ENCODE peak calls at places on chromosomes 7 and 10, in eight cellular contexts. One of them, this sample, is unnamed.

GRCh38 chr10:9140373-9140772 is 1085.9 kb downstream of the GATA3 start:
- DNase-seq in IMR-90: no peak
- DNase-seq in A549: no peak
- DNase-seq in uterus: no peak
- DNase-seq in heart left ventricle: no peak
- DNase-seq in upper lobe of left lung: no peak
- DNase-seq in vagina: no peak
- DNase-seq in body of pancreas: no peak
- DNase-seq in this sample: no peak

GRCh38 chr10:38159007-38159406 is 64.9 kb downstream of the ZNF37A start:
- DNase-seq in IMR-90: no peak
- DNase-seq in A549: no peak
- DNase-seq in uterus: no peak
- DNase-seq in heart left ventricle: no peak
- DNase-seq in upper lobe of left lung: no peak
- DNase-seq in vagina: no peak
- DNase-seq in body of pancreas: no peak
- DNase-seq in this sample: no peak

GRCh38 chr10:105585215-105585614 is 944.1 kb downstream of the SORCS3 start:
- DNase-seq in IMR-90: no peak
- DNase-seq in A549: no peak
- DNase-seq in uterus: no peak
- DNase-seq in heart left ventricle: no peak
- DNase-seq in upper lobe of left lung: no peak
- DNase-seq in vagina: no peak
- DNase-seq in body of pancreas: no peak
- DNase-seq in this sample: no peak

GRCh38 chr7:8282162-8282561 is 20.2 kb upstream of the ICA1 start:
- DNase-seq in IMR-90: no peak
- DNase-seq in A549: no peak
- DNase-seq in uterus: no peak
- DNase-seq in heart left ventricle: peak
- DNase-seq in upper lobe of left lung: no peak
- DNase-seq in vagina: no peak
- DNase-seq in body of pancreas: no peak
- DNase-seq in this sample: no peak

GRCh38 chr7:139482662-139483466 is 609 bp downstream of the KLRG2 start:
- DNase-seq in IMR-90: no peak
- DNase-seq in A549: peak
- DNase-seq in uterus: no peak
- DNase-seq in heart left ventricle: no peak
- DNase-seq in upper lobe of left lung: no peak
- DNase-seq in vagina: no peak
- DNase-seq in body of pancreas: peak
- DNase-seq in this sample: peak

GRCh38 chr7:99380032-99380822 is 5.7 kb downstream of the ARPC1B start:
- DNase-seq in IMR-90: peak
- DNase-seq in A549: no peak
- DNase-seq in uterus: no peak
- DNase-seq in heart left ventricle: peak
- DNase-seq in upper lobe of left lung: peak
- DNase-seq in vagina: no peak
- DNase-seq in body of pancreas: no peak
- DNase-seq in this sample: peak

GRCh38 chr7:39951156-39951942 is 1.3 kb downstream of the CDK13 start:
- DNase-seq in IMR-90: peak
- DNase-seq in A549: peak
- DNase-seq in uterus: peak
- DNase-seq in heart left ventricle: peak
- DNase-seq in upper lobe of left lung: peak
- DNase-seq in vagina: no peak
- DNase-seq in body of pancreas: peak
- DNase-seq in this sample: peak

GRCh38 chr7:28081016-28081415 is 99.6 kb downstream of the JAZF1 start:
- DNase-seq in IMR-90: no peak
- DNase-seq in A549: no peak
- DNase-seq in uterus: peak
- DNase-seq in heart left ventricle: peak
- DNase-seq in upper lobe of left lung: peak
- DNase-seq in vagina: no peak
- DNase-seq in body of pancreas: no peak
- DNase-seq in this sample: no peak

DNA sequence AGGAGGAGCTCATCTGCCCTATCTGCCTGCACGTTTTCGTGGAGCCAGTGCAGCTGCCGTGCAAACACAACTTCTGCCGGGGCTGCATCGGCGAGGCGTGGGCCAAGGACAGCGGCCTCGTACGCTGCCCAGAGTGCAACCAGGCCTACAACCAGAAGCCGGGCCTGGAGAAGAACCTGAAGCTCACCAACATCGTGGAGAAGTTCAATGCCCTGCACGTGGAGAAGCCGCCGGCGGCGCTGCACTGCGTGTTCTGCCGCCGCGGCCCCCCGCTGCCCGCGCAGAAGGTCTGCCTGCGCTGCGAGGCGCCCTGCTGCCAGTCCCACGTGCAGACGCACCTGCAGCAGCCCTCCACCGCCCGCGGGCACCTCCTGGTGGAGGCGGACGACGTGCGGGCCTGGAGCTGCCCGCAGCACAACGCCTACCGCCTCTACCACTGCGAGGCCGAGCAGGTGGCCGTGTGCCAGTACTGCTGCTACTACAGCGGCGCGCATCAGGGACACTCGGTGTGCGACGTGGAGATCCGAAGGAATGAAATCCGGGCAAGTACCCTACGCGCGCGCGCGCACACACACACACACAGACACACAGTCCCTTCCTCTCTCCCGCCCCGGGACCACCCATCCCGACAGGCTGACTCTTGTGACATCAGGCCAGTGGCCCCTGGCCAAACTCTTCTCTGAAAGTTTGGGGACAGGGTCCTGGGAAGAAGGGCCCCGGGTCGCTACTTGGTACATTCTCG is 538 bp downstream of the TRIM8 start:
- DNase-seq in IMR-90: peak
- DNase-seq in A549: peak
- DNase-seq in uterus: peak
- DNase-seq in heart left ventricle: peak
- DNase-seq in upper lobe of left lung: peak
- DNase-seq in vagina: no peak
- DNase-seq in body of pancreas: peak
- DNase-seq in this sample: peak
- TF ChIP-seq POLR2A in IMR-90: no peak
- TF ChIP-seq POLR2A in A549: peak
- TF ChIP-seq POLR2A in uterus: no peak
- TF ChIP-seq POLR2A in heart left ventricle: no peak
- TF ChIP-seq POLR2A in upper lobe of left lung: no peak
- TF ChIP-seq POLR2A in vagina: no peak
- TF ChIP-seq POLR2A in body of pancreas: no peak
- TF ChIP-seq POLR2A in this sample: peak

GRCh38 chr7:92133133-92133736 is 1.0 kb downstream of the CYP51A1 start:
- DNase-seq in IMR-90: no peak
- DNase-seq in A549: no peak
- DNase-seq in uterus: no peak
- DNase-seq in heart left ventricle: no peak
- DNase-seq in upper lobe of left lung: peak
- DNase-seq in vagina: no peak
- DNase-seq in body of pancreas: no peak
- DNase-seq in this sample: no peak

GRCh38 chr7:92135100-92135429 is 788 bp upstream of the CYP51A1 start:
- DNase-seq in IMR-90: no peak
- DNase-seq in A549: no peak
- DNase-seq in uterus: peak
- DNase-seq in heart left ventricle: no peak
- DNase-seq in upper lobe of left lung: no peak
- DNase-seq in vagina: no peak
- DNase-seq in body of pancreas: peak
- DNase-seq in this sample: peak

GRCh38 chr7:92135490-92135889 is 1.2 kb upstream of the CYP51A1 start:
- DNase-seq in IMR-90: no peak
- DNase-seq in A549: no peak
- DNase-seq in uterus: no peak
- DNase-seq in heart left ventricle: no peak
- DNase-seq in upper lobe of left lung: no peak
- DNase-seq in vagina: no peak
- DNase-seq in body of pancreas: no peak
- DNase-seq in this sample: peak

GRCh38 chr7:92133737-92134270 is 473 bp downstream of the CYP51A1 start:
- DNase-seq in IMR-90: peak
- DNase-seq in A549: peak
- DNase-seq in uterus: peak
- DNase-seq in heart left ventricle: peak
- DNase-seq in upper lobe of left lung: peak
- DNase-seq in vagina: peak
- DNase-seq in body of pancreas: peak
- DNase-seq in this sample: peak

DNA sequence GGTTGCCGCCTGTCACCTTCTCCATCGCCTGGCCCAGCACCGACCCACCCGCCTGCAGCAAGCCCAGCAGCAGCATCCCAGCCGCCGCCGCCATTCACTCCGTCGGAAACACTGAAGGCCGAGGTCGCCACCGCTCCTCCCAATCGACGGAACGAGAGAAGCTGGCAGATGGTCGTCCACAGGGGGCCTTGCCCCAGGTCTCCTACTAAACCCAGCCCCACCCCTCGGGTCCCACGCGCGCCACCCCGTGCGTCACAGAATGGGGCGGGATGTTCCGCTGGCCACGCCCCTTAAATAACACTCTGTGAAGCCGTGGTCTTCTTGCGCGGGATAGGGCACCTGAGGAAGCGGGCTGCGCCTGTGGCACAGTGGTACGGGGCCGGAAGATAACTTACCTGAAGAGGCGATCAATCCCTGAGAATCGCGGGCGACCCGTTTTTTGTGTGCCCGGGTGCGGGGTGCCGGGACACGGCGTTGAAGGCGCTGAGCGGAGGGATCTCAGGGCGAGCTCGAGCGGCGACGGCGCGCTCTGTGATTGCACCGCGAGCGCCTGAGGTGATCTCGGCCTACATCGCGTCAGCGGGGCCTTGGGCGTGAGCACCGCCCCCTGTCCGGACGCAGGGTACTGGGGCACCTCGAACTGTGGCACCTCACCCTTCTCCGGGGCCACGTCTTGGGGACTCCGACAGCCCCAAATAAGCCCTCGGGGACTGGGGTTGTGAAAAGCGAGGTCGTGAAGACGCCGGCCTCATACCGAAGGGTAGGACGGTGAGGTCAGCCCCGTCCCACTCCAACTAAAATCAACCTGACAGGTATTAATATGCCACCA is at the start of gene CYP51A1:
- DNase-seq in IMR-90: peak
- DNase-seq in A549: peak
- DNase-seq in uterus: peak
- DNase-seq in heart left ventricle: peak
- DNase-seq in upper lobe of left lung: peak
- DNase-seq in vagina: peak
- DNase-seq in body of pancreas: peak
- DNase-seq in this sample: peak
- TF ChIP-seq POLR2A in IMR-90: peak
- TF ChIP-seq POLR2A in A549: peak
- TF ChIP-seq POLR2A in uterus: peak
- TF ChIP-seq POLR2A in heart left ventricle: peak
- TF ChIP-seq POLR2A in upper lobe of left lung: peak
- TF ChIP-seq POLR2A in vagina: peak
- TF ChIP-seq POLR2A in body of pancreas: peak
- TF ChIP-seq POLR2A in this sample: peak

GRCh38 chr10:5068274-5069017 is 25.8 kb upstream of the AKR1C3 start:
- DNase-seq in IMR-90: no peak
- DNase-seq in A549: no peak
- DNase-seq in uterus: no peak
- DNase-seq in heart left ventricle: no peak
- DNase-seq in upper lobe of left lung: no peak
- DNase-seq in vagina: no peak
- DNase-seq in body of pancreas: no peak
- DNase-seq in this sample: peak

GRCh38 chr10:5076615-5077014 is 17.6 kb upstream of the AKR1C3 start:
- DNase-seq in IMR-90: peak
- DNase-seq in A549: no peak
- DNase-seq in uterus: no peak
- DNase-seq in heart left ventricle: no peak
- DNase-seq in upper lobe of left lung: no peak
- DNase-seq in vagina: no peak
- DNase-seq in body of pancreas: no peak
- DNase-seq in this sample: no peak

GRCh38 chr10:5073659-5074058 is 20.6 kb upstream of the AKR1C3 start:
- DNase-seq in IMR-90: no peak
- DNase-seq in A549: no peak
- DNase-seq in uterus: no peak
- DNase-seq in heart left ventricle: no peak
- DNase-seq in upper lobe of left lung: no peak
- DNase-seq in vagina: no peak
- DNase-seq in body of pancreas: no peak
- DNase-seq in this sample: no peak

GRCh38 chr10:5070648-5071410 is 23.4 kb upstream of the AKR1C3 start:
- DNase-seq in IMR-90: peak
- DNase-seq in A549: no peak
- DNase-seq in uterus: no peak
- DNase-seq in heart left ventricle: no peak
- DNase-seq in upper lobe of left lung: no peak
- DNase-seq in vagina: no peak
- DNase-seq in body of pancreas: peak
- DNase-seq in this sample: no peak

DNA sequence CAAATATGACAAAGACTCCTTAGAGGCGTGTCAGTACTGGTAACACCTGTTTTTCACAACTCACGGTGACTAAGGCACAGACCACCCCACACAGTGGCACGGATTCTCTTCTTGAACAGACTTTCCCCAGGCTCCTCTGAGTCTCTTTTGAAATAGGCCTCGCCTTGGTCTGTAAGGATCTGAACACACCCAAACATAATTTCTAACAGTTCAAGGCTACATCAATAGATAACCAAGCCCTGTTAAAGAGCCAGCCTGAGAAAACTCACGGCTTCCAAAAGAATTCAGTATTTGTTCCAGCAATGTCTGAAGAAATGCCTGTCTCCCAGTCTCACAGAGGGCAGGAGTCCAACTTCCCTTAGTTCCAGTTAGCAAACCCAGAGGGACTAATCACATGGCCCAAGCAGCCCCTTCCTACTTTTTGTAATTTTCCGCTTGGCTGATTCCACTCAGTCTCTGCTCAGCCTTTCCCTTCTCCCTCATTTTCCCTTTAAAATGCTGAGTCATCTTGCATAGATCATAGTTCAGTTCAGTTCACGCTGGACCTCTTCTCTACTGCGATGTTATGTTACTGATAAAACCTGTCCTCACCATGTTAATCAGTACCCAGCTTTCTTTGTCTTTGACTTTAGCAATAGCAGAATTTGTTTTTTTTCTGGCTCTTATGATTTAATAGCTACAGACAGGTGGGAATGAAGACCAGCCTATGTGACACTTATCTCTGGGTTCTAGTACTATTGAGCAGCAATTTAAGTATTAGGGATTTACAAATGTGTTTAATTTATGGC is 22.6 kb upstream of the AKR1C3 start:
- DNase-seq in IMR-90: peak
- DNase-seq in A549: peak
- DNase-seq in uterus: peak
- DNase-seq in heart left ventricle: peak
- DNase-seq in upper lobe of left lung: peak
- DNase-seq in vagina: peak
- DNase-seq in body of pancreas: peak
- DNase-seq in this sample: peak
- TF ChIP-seq POLR2A in IMR-90: no peak
- TF ChIP-seq POLR2A in A549: no peak
- TF ChIP-seq POLR2A in uterus: no peak
- TF ChIP-seq POLR2A in heart left ventricle: peak
- TF ChIP-seq POLR2A in upper lobe of left lung: no peak
- TF ChIP-seq POLR2A in vagina: no peak
- TF ChIP-seq POLR2A in body of pancreas: peak
- TF ChIP-seq POLR2A in this sample: peak

DNA sequence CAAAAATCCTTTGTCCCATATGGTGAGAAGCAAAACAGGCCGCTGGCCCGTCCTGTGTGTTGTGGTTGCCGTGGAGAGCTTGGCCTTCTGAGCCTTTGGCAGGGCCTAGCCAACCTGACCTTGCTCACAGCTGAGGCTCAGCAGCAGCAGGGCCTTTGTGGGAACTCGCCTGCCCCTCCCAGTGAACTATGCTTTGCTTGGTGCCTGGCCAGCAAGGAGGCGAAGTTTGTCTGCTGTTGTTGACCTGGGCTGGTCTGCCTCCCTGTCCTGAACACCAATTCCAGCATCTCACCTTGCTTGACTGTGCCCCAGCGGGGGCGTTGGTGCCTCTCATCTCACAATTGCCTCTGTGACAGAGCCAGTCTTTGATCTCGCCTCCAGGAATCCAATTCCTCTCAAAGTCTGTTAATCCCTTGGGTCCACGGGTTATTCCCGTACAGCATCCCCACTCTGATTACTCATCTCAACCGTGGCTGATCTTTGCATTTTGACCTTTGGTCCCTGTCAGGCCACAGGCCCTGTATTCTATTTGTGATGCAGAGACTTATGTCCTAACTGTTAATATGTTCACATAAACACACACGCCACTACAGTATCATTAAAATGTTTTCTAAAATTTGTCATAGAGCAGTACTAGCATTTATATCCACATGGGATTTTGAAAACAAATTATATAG is 22.6 kb downstream of the EPDR1 start:
- DNase-seq in IMR-90: no peak
- DNase-seq in A549: peak
- DNase-seq in uterus: peak
- DNase-seq in heart left ventricle: peak
- DNase-seq in upper lobe of left lung: peak
- DNase-seq in vagina: no peak
- DNase-seq in body of pancreas: peak
- DNase-seq in this sample: no peak
- TF ChIP-seq POLR2A in IMR-90: no peak
- TF ChIP-seq POLR2A in A549: no peak
- TF ChIP-seq POLR2A in uterus: no peak
- TF ChIP-seq POLR2A in heart left ventricle: no peak
- TF ChIP-seq POLR2A in upper lobe of left lung: no peak
- TF ChIP-seq POLR2A in vagina: no peak
- TF ChIP-seq POLR2A in body of pancreas: no peak
- TF ChIP-seq POLR2A in this sample: no peak